ENCODE peak calls at places on chromosome 21, in nine cellular contexts. X is fibroblast of mammary gland; Q is fibroblast of pulmonary artery; O is CD4-positive, alpha-beta T cell; U is foreskin fibroblast; V is stomach; S is upper lobe of right lung; F is cardiac muscle cell; B is heart left ventricle. N is an unnamed sample.

GRCh38 chr21:24115141-24115540 is 1492.1 kb downstream of the MRPL39 start:
- DNase-seq in X (no peak), Q (no peak), O (no peak), U (no peak), V (no peak), S (no peak), F (no peak), B (no peak), N (no peak)

GRCh38 chr21:26715878-26716506 is 129.2 kb downstream of the ADAMTS1 start:
- DNase-seq in X (peak), Q (peak), O (no peak), U (peak), V (peak), S (no peak), F (peak), B (no peak), N (no peak)

GRCh38 chr21:41589620-41590175 is 81.7 kb upstream of the TMPRSS2 start:
- DNase-seq in X (no peak), Q (no peak), O (no peak), U (no peak), V (peak), S (peak), F (no peak), B (no peak), N (no peak)

GRCh38 chr21:35529141-35529863 is 480.2 kb upstream of the RUNX1 start:
- DNase-seq in X (no peak), Q (peak), O (peak), U (peak), V (no peak), S (no peak), F (no peak), B (no peak), N (no peak)

GRCh38 chr21:30372139-30372770 is at the start of gene KRTAP13-2:
- DNase-seq in X (no peak), Q (no peak), O (no peak), U (no peak), V (no peak), S (no peak), F (no peak), B (no peak), N (no peak)

GRCh38 chr21:40165212-40165611 is 298.0 kb downstream of the PCP4 start:
- DNase-seq in X (no peak), Q (no peak), O (no peak), U (no peak), V (no peak), S (no peak), F (peak), B (peak), N (no peak)

GRCh38 chr21:44285102-44285501 is 574 bp upstream of the AIRE start:
- DNase-seq in X (no peak), Q (no peak), O (no peak), U (no peak), V (no peak), S (no peak), F (no peak), B (no peak), N (no peak)

GRCh38 chr21:14548751-14549150 is 2.6 kb upstream of the SAMSN1 start:
- DNase-seq in X (peak), Q (peak), O (no peak), U (no peak), V (no peak), S (no peak), F (no peak), B (no peak), N (no peak)

GRCh38 chr21:41411449-41412089 is 14.5 kb upstream of the MX1 start:
- DNase-seq in X (peak), Q (no peak), O (no peak), U (no peak), V (peak), S (peak), F (no peak), B (peak), N (no peak)

GRCh38 chr21:18449586-18449985 is 46.0 kb upstream of the TMPRSS15 start:
- DNase-seq in X (peak), Q (no peak), O (no peak), U (peak), V (no peak), S (no peak), F (no peak), B (no peak), N (no peak)

GRCh38 chr21:34533938-34534337 is 21.9 kb upstream of the KCNE1 start:
- DNase-seq in X (no peak), Q (no peak), O (no peak), U (no peak), V (no peak), S (no peak), F (no peak), B (no peak), N (no peak)

GRCh38 chr21:35226302-35226701 is 177.2 kb upstream of the RUNX1 start:
- DNase-seq in X (peak), Q (no peak), O (no peak), U (peak), V (peak), S (no peak), F (peak), B (no peak), N (no peak)

GRCh38 chr21:41602511-41602910 is 94.6 kb upstream of the TMPRSS2 start:
- DNase-seq in X (no peak), Q (no peak), O (no peak), U (no peak), V (no peak), S (peak), F (no peak), B (no peak), N (no peak)

GRCh38 chr21:38282921-38283320 is 26.1 kb downstream of the KCNJ15 start:
- DNase-seq in X (peak), Q (peak), O (no peak), U (peak), V (no peak), S (no peak), F (no peak), B (no peak), N (no peak)

GRCh38 chr21:21831036-21831435 is 832.8 kb downstream of the NCAM2 start:
- DNase-seq in X (no peak), Q (no peak), O (no peak), U (no peak), V (no peak), S (no peak), F (no peak), B (no peak), N (no peak)

GRCh38 chr21:28554660-28555475 is 437.8 kb downstream of the LTN1 start:
- DNase-seq in X (no peak), Q (peak), O (no peak), U (no peak), V (no peak), S (no peak), F (no peak), B (no peak), N (no peak)

GRCh38 chr21:22941779-22942178 is 1943.6 kb downstream of the NCAM2 start:
- DNase-seq in X (no peak), Q (no peak), O (no peak), U (no peak), V (no peak), S (no peak), F (no peak), B (no peak), N (no peak)

GRCh38 chr21:14866859-14867560 is 197.8 kb downstream of the NRIP1 start:
- DNase-seq in X (no peak), Q (no peak), O (no peak), U (no peak), V (no peak), S (no peak), F (no peak), B (no peak), N (no peak)

GRCh38 chr21:27807596-27807995 is 840.7 kb upstream of the ADAMTS5 start:
- DNase-seq in X (no peak), Q (no peak), O (no peak), U (peak), V (no peak), S (no peak), F (no peak), B (no peak), N (no peak)

GRCh38 chr21:34606051-34606450 is 8.9 kb downstream of the RCAN1 start:
- DNase-seq in X (no peak), Q (no peak), O (no peak), U (no peak), V (no peak), S (no peak), F (no peak), B (no peak), N (peak)

GRCh38 chr21:35483267-35483666 is 434.2 kb upstream of the RUNX1 start:
- DNase-seq in X (no peak), Q (no peak), O (no peak), U (no peak), V (no peak), S (no peak), F (no peak), B (no peak), N (no peak)

GRCh38 chr21:35963920-35964451 is 96.3 kb downstream of the SETD4 start:
- DNase-seq in X (peak), Q (no peak), O (no peak), U (peak), V (no peak), S (no peak), F (no peak), B (no peak), N (no peak)

GRCh38 chr21:35057428-35057827 is 8.3 kb upstream of the RUNX1 start:
- DNase-seq in X (no peak), Q (no peak), O (no peak), U (no peak), V (no peak), S (no peak), F (no peak), B (no peak), N (no peak)

GRCh38 chr21:36087362-36088138 is 17.7 kb downstream of the CBR1 start:
- DNase-seq in X (no peak), Q (no peak), O (no peak), U (no peak), V (no peak), S (no peak), F (no peak), B (no peak), N (peak)

GRCh38 chr21:34335316-34335715 is 28.5 kb upstream of the KCNE2 start:
- DNase-seq in X (peak), Q (no peak), O (no peak), U (peak), V (no peak), S (no peak), F (no peak), B (no peak), N (no peak)

GRCh38 chr21:15278851-15279250 is 214.1 kb upstream of the NRIP1 start:
- DNase-seq in X (no peak), Q (no peak), O (no peak), U (no peak), V (no peak), S (no peak), F (no peak), B (no peak), N (no peak)

GRCh38 chr21:45288441-45288841 is 746 bp upstream of the POFUT2 start:
- DNase-seq in X (no peak), Q (no peak), O (no peak), U (no peak), V (peak), S (no peak), F (no peak), B (no peak), N (no peak)

GRCh38 chr21:45291613-45292398 is 4.1 kb upstream of the POFUT2 start:
- DNase-seq in X (no peak), Q (no peak), O (no peak), U (no peak), V (peak), S (peak), F (no peak), B (no peak), N (no peak)

GRCh38 chr21:45290948-45291612 is 3.4 kb upstream of the POFUT2 start:
- DNase-seq in X (peak), Q (peak), O (no peak), U (peak), V (peak), S (no peak), F (no peak), B (no peak), N (peak)

GRCh38 chr21:45289134-45289533 is 1.4 kb upstream of the POFUT2 start:
- DNase-seq in X (no peak), Q (no peak), O (no peak), U (no peak), V (peak), S (no peak), F (no peak), B (no peak), N (no peak)

DNA sequence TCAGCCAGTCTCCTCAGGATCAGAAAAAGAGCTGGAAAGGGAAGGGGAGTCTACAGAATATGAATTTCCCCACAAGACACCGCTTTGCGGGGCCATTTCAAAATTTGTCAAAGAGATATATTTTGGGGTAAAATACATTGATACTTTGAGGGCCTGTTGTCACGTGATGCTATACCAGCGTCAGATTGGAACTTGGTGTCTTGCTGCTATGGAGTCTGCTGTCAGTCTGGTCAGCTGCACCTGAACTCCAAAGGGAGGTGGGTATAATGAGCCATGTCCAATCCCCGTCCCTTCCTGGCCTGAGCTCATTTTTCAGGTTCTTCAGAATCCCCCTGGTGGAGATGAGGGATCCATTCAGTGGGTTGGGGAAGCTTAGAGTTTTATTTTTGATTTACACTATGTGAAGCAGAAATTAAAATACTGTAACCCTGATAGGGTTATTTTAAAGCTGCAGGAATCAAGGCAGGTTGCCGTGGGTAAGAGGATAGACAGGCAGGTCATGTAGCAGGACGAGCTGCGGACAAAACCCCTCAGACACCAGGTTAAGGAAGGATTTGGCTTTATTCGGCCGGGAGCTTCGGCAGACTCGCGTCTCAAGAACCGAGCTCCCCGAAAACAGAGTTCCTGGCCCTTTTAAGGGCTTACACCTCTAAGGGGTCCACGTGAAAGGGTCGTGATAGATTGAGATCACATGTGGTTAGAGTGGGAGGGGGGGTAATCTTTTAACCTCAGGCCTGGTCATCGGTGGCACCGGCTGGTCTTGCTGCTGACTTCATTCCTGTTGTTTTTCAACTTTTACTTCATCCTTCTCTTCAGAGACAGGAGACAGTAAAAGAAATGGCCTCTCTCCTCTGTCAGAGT is 2.2 kb upstream of the POFUT2 start:
- DNase-seq in X (peak), Q (peak), O (no peak), U (peak), V (peak), S (no peak), F (peak), B (no peak), N (peak)
- TF ChIP-seq CTCF in X (peak), Q (peak), O (no peak), U (peak), V (no peak), S (no peak), F (peak), B (peak), N (no peak)

GRCh38 chr21:37220433-37220980 is 46.6 kb downstream of the VPS26C start:
- DNase-seq in X (peak), Q (peak), O (no peak), U (peak), V (no peak), S (peak), F (peak), B (no peak), N (peak)
- TF ChIP-seq CTCF in X (peak), Q (peak), O (no peak), U (no peak), V (no peak), S (peak), F (no peak), B (peak), N (no peak)

GRCh38 chr21:42845296-42845965 is 33.9 kb downstream of the WDR4 start:
- DNase-seq in X (no peak), Q (no peak), O (no peak), U (peak), V (peak), S (peak), F (no peak), B (peak), N (peak)
- TF ChIP-seq CTCF in X (no peak), Q (no peak), O (no peak), U (no peak), V (no peak), S (no peak), F (no peak), B (no peak), N (no peak)

GRCh38 chr21:33203371-33203724 is 26.4 kb upstream of the IFNAR2 start:
- DNase-seq in X (no peak), Q (no peak), O (no peak), U (no peak), V (no peak), S (no peak), F (no peak), B (no peak), N (no peak)

GRCh38 chr21:33201945-33202344 is 27.8 kb upstream of the IFNAR2 start:
- DNase-seq in X (no peak), Q (no peak), O (no peak), U (peak), V (no peak), S (no peak), F (no peak), B (no peak), N (no peak)

GRCh38 chr21:33199516-33200217 is 30.1 kb upstream of the IFNAR2 start:
- DNase-seq in X (peak), Q (peak), O (peak), U (peak), V (peak), S (no peak), F (peak), B (peak), N (peak)

GRCh38 chr21:33205476-33205875 is 24.3 kb upstream of the IFNAR2 start:
- DNase-seq in X (no peak), Q (no peak), O (no peak), U (no peak), V (no peak), S (no peak), F (no peak), B (no peak), N (no peak)

GRCh38 chr21:33202464-33203363 is 27.0 kb upstream of the IFNAR2 start:
- DNase-seq in X (no peak), Q (no peak), O (no peak), U (no peak), V (no peak), S (no peak), F (no peak), B (no peak), N (no peak)
- TF ChIP-seq CTCF in X (no peak), Q (no peak), O (no peak), U (no peak), V (no peak), S (no peak), F (no peak), B (no peak), N (no peak)

GRCh38 chr21:46604329-46604974 is 430 bp downstream of the S100B start:
- DNase-seq in X (no peak), Q (no peak), O (no peak), U (no peak), V (no peak), S (no peak), F (no peak), B (no peak), N (no peak)
- TF ChIP-seq CTCF in X (no peak), Q (no peak), O (no peak), U (no peak), V (no peak), S (no peak), F (no peak), B (no peak), N (no peak)

DNA sequence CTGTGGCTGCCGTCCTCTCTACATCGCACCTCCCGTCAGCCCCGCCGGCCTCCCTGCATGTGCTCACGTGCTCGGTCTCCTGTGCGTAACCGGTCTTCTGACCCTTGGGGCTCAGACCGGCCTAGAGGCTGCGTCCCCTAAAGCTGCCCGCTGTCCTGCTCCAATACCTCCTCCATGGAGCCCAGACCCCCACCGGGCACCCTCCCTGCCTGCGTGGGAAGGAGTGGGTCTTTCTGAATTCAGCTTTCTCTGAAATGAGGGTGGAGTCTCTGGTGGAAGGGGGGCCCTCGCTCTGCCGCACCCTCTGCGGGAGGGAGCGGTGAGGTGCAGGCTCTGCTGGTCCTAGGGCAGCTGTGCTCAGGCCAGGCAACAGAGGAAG is 18.7 kb upstream of the POFUT2 start:
- DNase-seq in X (no peak), Q (no peak), O (no peak), U (no peak), V (no peak), S (peak), F (no peak), B (peak), N (no peak)
- TF ChIP-seq CTCF in X (no peak), Q (no peak), O (no peak), U (no peak), V (no peak), S (no peak), F (no peak), B (no peak), N (no peak)

N was measured in dorsolateral prefrontal cortex.